ENCODE peak calls at places on chromosome 5, in six cellular contexts. M is choroid plexus epithelial cell, J is tibial nerve, N is AG09309, H is BJ, O is A673. E is an unnamed sample.
A peak's percentile ranks its signal among the peaks of the same experiment; 100 is the strongest.

GRCh38 chr5:65808261-65808741 is 86.3 kb downstream of the NLN start:
- DNase-seq in M (peak; percentile 45), J (no peak), N (no peak), H (no peak), O (no peak), E (peak; percentile 69)

GRCh38 chr5:13997514-13997913 is 53.0 kb upstream of the DNAH5 start:
- DNase-seq in M (no peak), J (no peak), N (no peak), H (no peak), O (no peak), E (no peak)

GRCh38 chr5:172389578-172390112 is 64.7 kb downstream of the SH3PXD2B start:
- DNase-seq in M (no peak), J (no peak), N (no peak), H (no peak), O (no peak), E (no peak)

GRCh38 chr5:177022386-177023246 is at the start of gene ZNF346:
- DNase-seq in M (peak; percentile 94), J (peak; percentile 90), N (peak; percentile 61), H (no peak), O (peak; percentile 94), E (peak; percentile 89)

GRCh38 chr5:73997936-73998335 is 371.9 kb downstream of the ARHGEF28 start:
- DNase-seq in M (peak; percentile 9), J (no peak), N (no peak), H (no peak), O (no peak), E (no peak)

GRCh38 chr5:88236866-88237642 is 31.6 kb downstream of the TMEM161B start:
- DNase-seq in M (peak; percentile 39), J (no peak), N (no peak), H (no peak), O (no peak), E (peak; percentile 11)

GRCh38 chr5:58114324-58114723 is 345.6 kb downstream of the PLK2 start:
- DNase-seq in M (peak; percentile 36), J (no peak), N (peak; percentile 40), H (no peak), O (no peak), E (peak; percentile 61)

GRCh38 chr5:133088064-133088463 is 36.3 kb downstream of the HSPA4 start:
- DNase-seq in M (no peak), J (no peak), N (no peak), H (no peak), O (no peak), E (no peak)

GRCh38 chr5:181052526-181052927 is 12.5 kb downstream of the BTNL9 start:
- DNase-seq in M (peak; percentile 10), J (no peak), N (no peak), H (no peak), O (peak; percentile 10), E (peak; percentile 40)

GRCh38 chr5:76256116-76256889 is 146.8 kb upstream of the IQGAP2 start:
- DNase-seq in M (peak; percentile 87), J (peak; percentile 60), N (peak; percentile 24), H (no peak), O (peak; percentile 86), E (peak; percentile 43)

GRCh38 chr5:173973614-173973969 is 15.4 kb upstream of the C5orf47 start:
- DNase-seq in M (no peak), J (no peak), N (no peak), H (no peak), O (no peak), E (no peak)

GRCh38 chr5:55151923-55152842 is 7.8 kb upstream of the GPX8 start:
- DNase-seq in M (peak; percentile 87), J (no peak), N (peak; percentile 67), H (peak; percentile 52), O (no peak), E (peak; percentile 81)

GRCh38 chr5:160699301-160699700 is 152.7 kb downstream of the ATP10B start:
- DNase-seq in M (no peak), J (no peak), N (no peak), H (no peak), O (no peak), E (no peak)

GRCh38 chr5:178859625-178860521 is at the start of gene ZNF354B:
- DNase-seq in M (peak; percentile 97), J (peak; percentile 80), N (peak; percentile 74), H (peak; percentile 72), O (peak; percentile 94), E (peak; percentile 96)
- H3K4me3 ChIP-seq in M (peak within 1 kb of the TSS; percentile 79), J (peak within 1 kb of the TSS; percentile 82), N (peak within 1 kb of the TSS; percentile 56), H (peak within 1 kb of the TSS; percentile 64), O (peak within 1 kb of the TSS; percentile 85), E (peak within 1 kb of the TSS; percentile 60)

GRCh38 chr5:127865273-127865672 is 162.1 kb downstream of the CCDC192 start:
- DNase-seq in M (no peak), J (no peak), N (no peak), H (no peak), O (no peak), E (no peak)
- TF ChIP-seq CTCF in M (no peak), J (no peak), N (no peak), H (no peak), O (no peak), E (no peak)

GRCh38 chr5:143341807-143342570 is 61.5 kb downstream of the NR3C1 start:
- DNase-seq in M (peak; percentile 65), J (no peak), N (no peak), H (no peak), O (peak; percentile 18), E (peak; percentile 85)

GRCh38 chr5:143338658-143339366 is 64.7 kb downstream of the NR3C1 start:
- DNase-seq in M (peak; percentile 83), J (no peak), N (no peak), H (no peak), O (no peak), E (peak; percentile 59)

GRCh38 chr5:143343042-143343441 is 60.4 kb downstream of the NR3C1 start:
- DNase-seq in M (no peak), J (no peak), N (no peak), H (no peak), O (no peak), E (no peak)

GRCh38 chr5:143342607-143343006 is 60.9 kb downstream of the NR3C1 start:
- DNase-seq in M (no peak), J (no peak), N (no peak), H (no peak), O (no peak), E (no peak)

DNA sequence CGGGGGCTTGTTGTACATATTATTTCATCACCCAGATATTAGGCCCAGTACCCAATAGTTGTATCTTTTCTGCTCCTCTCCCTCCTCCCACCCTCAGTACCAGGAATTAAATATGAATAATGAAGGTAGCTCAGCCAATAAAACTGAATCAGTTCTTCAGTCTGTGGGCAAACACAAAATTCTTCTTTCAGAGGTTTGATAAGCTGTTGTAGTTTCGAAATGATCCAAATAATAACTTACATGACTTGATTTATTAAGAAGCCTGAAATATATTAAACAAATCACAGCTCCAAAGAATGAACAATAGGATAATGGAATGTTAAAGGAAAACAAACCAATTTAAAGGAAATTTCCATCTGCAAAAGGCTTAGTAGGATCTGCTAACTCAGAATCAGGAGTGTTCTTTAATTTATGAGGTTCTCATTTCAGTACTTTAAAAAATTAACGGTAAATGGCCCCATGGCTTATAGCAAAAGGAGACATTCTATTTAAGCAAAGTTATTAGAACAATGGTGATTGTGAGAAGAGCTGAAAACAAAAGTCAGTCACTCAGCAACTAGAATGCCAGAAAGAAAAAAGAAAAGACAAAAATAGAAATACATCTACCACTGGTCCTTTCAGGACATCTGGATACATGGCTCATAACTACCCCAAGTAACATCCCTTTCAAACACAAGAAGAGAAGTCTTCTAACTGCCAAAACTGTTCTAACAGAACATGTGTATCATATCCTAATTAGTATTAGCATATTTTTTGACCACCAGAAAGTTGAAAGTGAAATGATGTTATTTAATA is 62.4 kb downstream of the NR3C1 start:
- DNase-seq in M (no peak), J (no peak), N (no peak), H (no peak), O (no peak), E (no peak)
- H3K4me3 ChIP-seq in M (no peak overlapping the region), J (no peak overlapping the region), N (no peak overlapping the region), H (no peak overlapping the region), O (no peak overlapping the region), E (no peak overlapping the region)

DNA sequence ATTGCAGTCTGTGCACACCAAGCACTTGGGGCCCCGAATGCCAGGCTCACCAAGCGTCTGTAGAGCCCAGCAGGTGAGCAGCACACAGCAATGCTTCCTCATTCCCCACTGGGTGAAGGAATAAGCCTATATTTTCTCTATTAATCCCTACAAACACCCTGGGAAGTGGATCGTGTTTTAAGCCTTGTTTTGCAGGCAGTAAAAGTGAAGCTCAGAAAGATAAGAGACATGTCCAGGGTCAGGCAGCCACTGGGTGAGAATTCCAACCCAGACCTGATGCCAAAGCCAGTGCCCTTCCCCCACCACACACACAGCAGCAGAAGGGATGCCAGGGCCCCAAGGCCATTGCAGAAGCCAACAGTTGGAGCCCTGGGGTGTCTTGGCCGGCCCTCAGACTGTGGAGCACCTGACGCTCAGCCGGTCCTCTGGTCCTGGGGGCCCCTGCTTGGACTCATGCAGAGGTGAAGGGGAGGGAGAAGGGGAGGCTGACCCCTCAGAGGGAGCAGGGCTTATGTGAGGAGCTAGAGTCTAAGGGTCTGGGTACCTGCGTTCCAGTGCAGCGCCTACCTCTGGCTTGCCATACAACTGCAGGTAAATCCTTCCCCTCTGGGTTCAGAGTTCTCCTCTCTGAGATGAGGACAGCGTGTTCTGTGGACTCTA is 26.3 kb upstream of the SYNPO start:
- DNase-seq in M (no peak), J (no peak), N (no peak), H (no peak), O (no peak), E (no peak)
- TF ChIP-seq CTCF in M (peak; percentile 45), J (no peak), N (no peak), H (no peak), O (peak; percentile 37), E (no peak)

GRCh38 chr5:50969207-50970145 is 303.0 kb downstream of the PARP8 start:
- DNase-seq in M (no peak), J (no peak), N (no peak), H (no peak), O (peak; percentile 28), E (no peak)
- H3K4me3 ChIP-seq in M (no peak overlapping the region), J (peak overlapping the region; percentile 53), N (peak overlapping the region; percentile 18), H (no peak overlapping the region), O (peak overlapping the region; percentile 56), E (peak overlapping the region; percentile 69)

DNA sequence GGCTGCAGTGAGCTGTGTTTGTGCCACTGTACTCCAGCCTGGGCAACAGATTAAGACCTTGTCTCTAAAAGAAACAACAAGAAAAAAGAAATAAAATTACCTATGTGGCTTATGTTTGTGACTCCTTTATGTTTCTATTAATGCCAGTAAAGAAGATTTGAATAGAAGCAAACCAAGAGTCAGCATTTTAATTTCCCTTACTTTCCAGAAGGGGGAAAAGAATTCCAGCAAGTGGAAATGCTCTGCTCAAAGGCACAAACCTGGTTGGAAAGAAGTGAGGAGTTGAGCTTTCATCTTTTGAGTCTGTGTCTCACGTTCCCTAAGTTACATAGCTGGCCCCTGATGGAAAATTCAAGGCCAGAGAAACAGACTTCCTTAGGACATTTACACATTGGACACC is 23.6 kb upstream of the ELL2 start:
- DNase-seq in M (no peak), J (no peak), N (no peak), H (no peak), O (no peak), E (no peak)
- TF ChIP-seq CTCF in M (no peak), J (no peak), N (no peak), H (no peak), O (no peak), E (no peak)

DNA sequence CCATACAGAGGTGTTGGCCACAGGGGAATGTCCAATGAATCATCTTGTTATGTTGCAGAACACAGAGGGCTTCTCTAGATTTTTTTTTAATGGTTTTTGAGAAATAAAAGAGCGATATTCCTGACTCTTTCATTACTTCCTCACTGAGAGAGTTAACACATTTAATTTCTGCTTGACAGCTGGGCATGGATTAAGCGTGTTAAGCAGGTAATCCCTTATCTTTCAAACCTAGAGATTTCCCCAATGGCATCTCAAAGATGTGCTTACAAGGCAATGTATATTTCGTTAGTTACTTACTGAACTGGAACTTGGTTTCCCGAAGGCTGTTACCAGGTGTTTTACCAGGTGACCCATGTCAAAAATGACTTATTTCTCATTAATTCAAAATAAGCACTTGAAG is 21.8 kb upstream of the ADCY2 start:
- DNase-seq in M (no peak), J (no peak), N (no peak), H (no peak), O (no peak), E (no peak)
- H3K4me3 ChIP-seq in M (no peak overlapping the region), J (no peak overlapping the region), N (no peak overlapping the region), H (no peak overlapping the region), O (no peak overlapping the region), E (no peak overlapping the region)

E was measured in foreskin fibroblast.